ENCODE peak calls at places on chromosomes 11 and 22, in seven cellular contexts. T is HCEC 1CT; Q is NCI-H1092 treated with DMSO at 0.1 percent for 48 hours; W is NCI-H748 treated with DMSO at 0.1 percent for 48 hours; N is stimulated activated CD4-positive, alpha-beta T cell treated with anti-CD3 and anti-CD28 coated beads, Interleukin-2, amount 100 ng/mL, for 48 hours; F is lower lobe of right lung; Z is HCT116. V is an unnamed sample.

GRCh38 chr11:69641681-69642548 is 959 bp downstream of the CCND1 start:
- DNase-seq in T (no peak), Q (no peak), W (no peak), N (no peak), F (no peak), Z (no peak), V (no peak)

GRCh38 chr11:31779268-31779879 is 31.7 kb downstream of the PAX6 start:
- DNase-seq in T (peak), Q (no peak), W (no peak), N (no peak), F (no peak), Z (no peak), V (no peak)

GRCh38 chr22:50474711-50475651 is at the start of gene SBF1:
- DNase-seq in T (peak), Q (peak), W (peak), N (peak), F (peak), Z (peak), V (peak)

GRCh38 chr11:65551572-65552398 is 6.4 kb downstream of the LTBP3 start:
- DNase-seq in T (no peak), Q (peak), W (peak), N (peak), F (peak), Z (peak), V (peak)

GRCh38 chr11:73349633-73350032 is 26.6 kb upstream of the RELT start:
- DNase-seq in T (no peak), Q (no peak), W (no peak), N (no peak), F (no peak), Z (no peak), V (no peak)

GRCh38 chr11:14742849-14743248 is 99.2 kb downstream of the PDE3B start:
- DNase-seq in T (no peak), Q (no peak), W (no peak), N (no peak), F (no peak), Z (no peak), V (no peak)

GRCh38 chr11:19200410-19201201 is 1.2 kb downstream of the CSRP3 start:
- DNase-seq in T (peak), Q (peak), W (no peak), N (no peak), F (no peak), Z (no peak), V (no peak)

GRCh38 chr11:80638296-80638695 is 1197.5 kb upstream of the TENM4 start:
- DNase-seq in T (no peak), Q (no peak), W (no peak), N (no peak), F (no peak), Z (no peak), V (no peak)

GRCh38 chr22:38273135-38273761 is 438 bp upstream of the TMEM184B start:
- DNase-seq in T (no peak), Q (peak), W (no peak), N (no peak), F (no peak), Z (no peak), V (no peak)

GRCh38 chr22:20957118-20957690 is 9.9 kb upstream of the AIFM3 start:
- DNase-seq in T (peak), Q (no peak), W (no peak), N (no peak), F (peak), Z (no peak), V (no peak)

GRCh38 chr11:72591785-72592490 is 82.3 kb downstream of the PDE2A start:
- DNase-seq in T (no peak), Q (peak), W (no peak), N (no peak), F (no peak), Z (no peak), V (no peak)

GRCh38 chr11:91926967-91927366 is 297.7 kb upstream of the FAT3 start:
- DNase-seq in T (no peak), Q (no peak), W (no peak), N (no peak), F (no peak), Z (no peak), V (no peak)

GRCh38 chr11:1779806-1780699 is 16.3 kb upstream of the CTSD start:
- DNase-seq in T (no peak), Q (no peak), W (no peak), N (no peak), F (no peak), Z (no peak), V (no peak)

GRCh38 chr11:61814958-61815789 is 1.6 kb downstream of the FADS1 start:
- DNase-seq in T (peak), Q (peak), W (peak), N (no peak), F (peak), Z (peak), V (peak)

GRCh38 chr22:23289851-23290724 is 109.8 kb downstream of the BCR start:
- DNase-seq in T (peak), Q (peak), W (no peak), N (peak), F (peak), Z (no peak), V (peak)

GRCh38 chr11:122861631-122862030 is 20.9 kb upstream of the JHY start:
- DNase-seq in T (no peak), Q (no peak), W (no peak), N (no peak), F (no peak), Z (no peak), V (no peak)

GRCh38 chr11:95266751-95267374 is 35.9 kb upstream of the SESN3 start:
- DNase-seq in T (no peak), Q (peak), W (no peak), N (no peak), F (no peak), Z (no peak), V (no peak)

GRCh38 chr11:46389450-46390330 is 1.9 kb downstream of the CHRM4 start:
- DNase-seq in T (peak), Q (peak), W (peak), N (peak), F (peak), Z (peak), V (peak)

GRCh38 chr11:10386361-10386760 is 68.7 kb upstream of the AMPD3 start:
- DNase-seq in T (no peak), Q (no peak), W (no peak), N (no peak), F (no peak), Z (no peak), V (no peak)

GRCh38 chr11:19419021-19419750 is 178.4 kb upstream of the E2F8 start:
- DNase-seq in T (peak), Q (no peak), W (no peak), N (no peak), F (no peak), Z (no peak), V (no peak)

GRCh38 chr22:37484115-37485005 is 1.8 kb downstream of the MFNG start:
- DNase-seq in T (no peak), Q (no peak), W (no peak), N (peak), F (peak), Z (no peak), V (peak)

GRCh38 chr22:37186997-37187522 is 987 bp downstream of the C1QTNF6 start:
- DNase-seq in T (no peak), Q (no peak), W (no peak), N (no peak), F (peak), Z (no peak), V (no peak)

GRCh38 chr22:50473088-50473487 is 1.7 kb downstream of the SBF1 start:
- DNase-seq in T (no peak), Q (no peak), W (no peak), N (no peak), F (no peak), Z (peak), V (peak)

GRCh38 chr22:26428515-26429457 is at the start of gene ASPHD2:
- DNase-seq in T (peak), Q (peak), W (peak), N (peak), F (peak), Z (no peak), V (peak)

V was measured in germinal center.